ENCODE peak calls at places on chromosomes 3 and 15, in eight cellular contexts. G is activated CD4-positive, alpha-beta T cell treated with anti-CD3 and anti-CD28 coated beads, Interleukin-2, amount 50 U/mL, for 1 hour; H is NCI-H1092; X is cardiac muscle cell; C is activated T-cell treated with anti-CD3 and anti-CD28 coated beads, Interleukin-2, amount 50 U/mL, for 24 hours; I is heart right ventricle; A is hepatic stellate cell; M is AG09309. W is an unnamed sample.
A peak's percentile ranks its signal among the peaks of the same experiment; 100 is the strongest.

GRCh38 chr15:80636675-80637074 is 58.4 kb upstream of the ABHD17C start:
- DNase-seq in G (no peak), H (no peak), X (no peak), C (no peak), I (no peak), A (no peak), M (no peak), W (no peak)

GRCh38 chr3:124772081-124772831 is 42.0 kb downstream of the UMPS start:
- DNase-seq in G (no peak), H (peak; percentile 46), X (peak; percentile 61), C (no peak), I (peak; percentile 47), A (peak; percentile 75), M (no peak), W (peak; percentile 86)

GRCh38 chr3:126347543-126348161 is 9.6 kb downstream of the KLF15 start:
- DNase-seq in G (no peak), H (no peak), X (no peak), C (peak; percentile 9), I (no peak), A (no peak), M (no peak), W (peak; percentile 78)

GRCh38 chr3:190194506-190194905 is 73.8 kb upstream of the P3H2 start:
- DNase-seq in G (no peak), H (no peak), X (no peak), C (no peak), I (no peak), A (no peak), M (no peak), W (no peak)

GRCh38 chr15:87566236-87566635 is 690.3 kb downstream of the NTRK3 start:
- DNase-seq in G (no peak), H (no peak), X (no peak), C (no peak), I (no peak), A (no peak), M (no peak), W (no peak)

GRCh38 chr15:88476635-88477038 is 9.1 kb downstream of the MRPS11 start:
- DNase-seq in G (peak; percentile 6), H (peak; percentile 18), X (peak; percentile 63), C (no peak), I (no peak), A (peak; percentile 63), M (no peak), W (peak; percentile 88)

GRCh38 chr15:79897380-79897678 is 515 bp upstream of the MTHFS start:
- DNase-seq in G (no peak), H (no peak), X (no peak), C (no peak), I (no peak), A (no peak), M (no peak), W (no peak)

GRCh38 chr3:66115858-66116654 is 77.3 kb upstream of the MAGI1 start:
- DNase-seq in G (no peak), H (no peak), X (peak; percentile 78), C (no peak), I (peak; percentile 17), A (peak; percentile 88), M (peak; percentile 80), W (peak; percentile 94)

GRCh38 chr3:138945646-138946553 is 1.0 kb downstream of the FOXL2 start:
- DNase-seq in G (no peak), H (no peak), X (peak; percentile 37), C (peak; percentile 55), I (peak; percentile 15), A (no peak), M (no peak), W (no peak)

GRCh38 chr3:187742351-187743171 is 2.7 kb downstream of the BCL6 start:
- DNase-seq in G (no peak), H (no peak), X (no peak), C (no peak), I (no peak), A (no peak), M (no peak), W (no peak)

GRCh38 chr15:47402829-47403228 is 314.5 kb upstream of the SEMA6D start:
- DNase-seq in G (no peak), H (no peak), X (no peak), C (no peak), I (no peak), A (no peak), M (no peak), W (no peak)

GRCh38 chr3:59451041-59451763 is 401.4 kb upstream of the CFAP20DC start:
- DNase-seq in G (peak; percentile 33), H (no peak), X (peak; percentile 23), C (peak; percentile 71), I (no peak), A (no peak), M (no peak), W (no peak)

GRCh38 chr3:56389213-56389830 is 78.9 kb downstream of the ERC2 start:
- DNase-seq in G (no peak), H (no peak), X (no peak), C (no peak), I (no peak), A (no peak), M (no peak), W (no peak)

GRCh38 chr3:143242101-143242500 is 122.5 kb downstream of the CHST2 start:
- DNase-seq in G (no peak), H (no peak), X (no peak), C (no peak), I (no peak), A (no peak), M (no peak), W (no peak)

GRCh38 chr3:54783611-54784010 is 144.2 kb downstream of the LRTM1 start:
- DNase-seq in G (no peak), H (no peak), X (no peak), C (no peak), I (no peak), A (no peak), M (peak; percentile 46), W (no peak)

GRCh38 chr15:91992940-91993339 is 139.4 kb downstream of the SLCO3A1 start:
- DNase-seq in G (no peak), H (no peak), X (no peak), C (no peak), I (no peak), A (no peak), M (no peak), W (peak; percentile 63)

GRCh38 chr15:35696767-35697231 is 150.8 kb upstream of the DPH6 start:
- DNase-seq in G (no peak), H (no peak), X (no peak), C (no peak), I (no peak), A (peak; percentile 42), M (no peak), W (peak; percentile 75)

GRCh38 chr15:60324706-60325438 is 72.9 kb downstream of the ANXA2 start:
- DNase-seq in G (no peak), H (no peak), X (no peak), C (no peak), I (no peak), A (no peak), M (no peak), W (no peak)

GRCh38 chr3:116005404-116005803 is 382.1 kb downstream of the GAP43 start:
- DNase-seq in G (no peak), H (peak; percentile 11), X (no peak), C (no peak), I (peak; percentile 10), A (peak; percentile 27), M (peak; percentile 96), W (peak; percentile 78)

GRCh38 chr3:11367116-11367781 is 95.1 kb downstream of the ATG7 start:
- DNase-seq in G (no peak), H (no peak), X (no peak), C (no peak), I (no peak), A (peak; percentile 30), M (no peak), W (no peak)

GRCh38 chr3:10551139-10551538 is 45.8 kb upstream of the ATP2B2 start:
- DNase-seq in G (no peak), H (no peak), X (no peak), C (no peak), I (no peak), A (no peak), M (no peak), W (no peak)

GRCh38 chr3:165837058-165837525 is at the start of gene BCHE:
- DNase-seq in G (no peak), H (no peak), X (peak; percentile 69), C (no peak), I (peak; percentile 10), A (no peak), M (no peak), W (no peak)

GRCh38 chr3:35678552-35679220 is 39.4 kb downstream of the ARPP21 start:
- DNase-seq in G (no peak), H (no peak), X (no peak), C (no peak), I (no peak), A (no peak), M (no peak), W (no peak)

GRCh38 chr3:131655076-131655685 is 152.4 kb upstream of the MRPL3 start:
- DNase-seq in G (no peak), H (no peak), X (no peak), C (no peak), I (no peak), A (no peak), M (no peak), W (no peak)

W was measured in osteoblast.